ENCODE peak calls at places on chromosome 13, in six cellular contexts. G, S, A, O, L and P are unnamed samples.

GRCh38 chr13:78431328-78431727 is 172.0 kb downstream of the POU4F1 start:
- DNase-seq in G (no peak), S (no peak), A (no peak), O (no peak), L (no peak), P (no peak)

GRCh38 chr13:98368019-98368418 is 190.9 kb upstream of the RNF113B start:
- DNase-seq in G (no peak), S (peak; percentile 84), A (no peak), O (no peak), L (peak; percentile 93), P (no peak)

GRCh38 chr13:112772929-112773328 is 83.1 kb downstream of the ATP11A start:
- DNase-seq in G (no peak), S (no peak), A (no peak), O (no peak), L (no peak), P (no peak)

GRCh38 chr13:30038884-30039283 is 188.5 kb upstream of the UBL3 start:
- DNase-seq in G (no peak), S (peak; percentile 60), A (peak; percentile 58), O (no peak), L (no peak), P (no peak)

GRCh38 chr13:95481051-95481775 is 71.3 kb upstream of the CLDN10 start:
- DNase-seq in G (no peak), S (peak; percentile 18), A (no peak), O (no peak), L (no peak), P (no peak)

GRCh38 chr13:42574435-42575311 is 721 bp downstream of the TNFSF11 start:
- DNase-seq in G (peak; percentile 43), S (no peak), A (peak; percentile 13), O (no peak), L (peak; percentile 14), P (no peak)

GRCh38 chr13:108957369-108958012 is 328.1 kb downstream of the MYO16 start:
- DNase-seq in G (no peak), S (peak; percentile 85), A (peak; percentile 60), O (peak; percentile 94), L (peak; percentile 63), P (no peak)

GRCh38 chr13:47168086-47168485 is 271.2 kb upstream of the HTR2A start:
- DNase-seq in G (no peak), S (peak; percentile 92), A (no peak), O (no peak), L (peak; percentile 61), P (no peak)

GRCh38 chr13:49214917-49215376 is 5.2 kb upstream of the MLNR start:
- DNase-seq in G (peak; percentile 76), S (peak; percentile 6), A (peak; percentile 60), O (peak; percentile 6), L (no peak), P (no peak)

GRCh38 chr13:33493672-33494365 is 208.3 kb upstream of the STARD13 start:
- DNase-seq in G (no peak), S (no peak), A (no peak), O (no peak), L (no peak), P (no peak)

GRCh38 chr13:35518337-35518736 is 41.8 kb upstream of the MAB21L1 start:
- DNase-seq in G (no peak), S (no peak), A (no peak), O (no peak), L (no peak), P (no peak)

GRCh38 chr13:44541601-44542000 is 34.5 kb downstream of the TSC22D1 start:
- DNase-seq in G (no peak), S (no peak), A (peak; percentile 18), O (no peak), L (no peak), P (no peak)

GRCh38 chr13:63307239-63307638 is 1891.6 kb upstream of the PCDH20 start:
- DNase-seq in G (no peak), S (no peak), A (no peak), O (no peak), L (no peak), P (no peak)

GRCh38 chr13:85693889-85694511 is 105.2 kb downstream of the SLITRK6 start:
- DNase-seq in G (no peak), S (peak; percentile 44), A (peak; percentile 34), O (no peak), L (peak; percentile 67), P (no peak)

GRCh38 chr13:41263261-41263971 is at the start of gene MTRF1:
- DNase-seq in G (peak; percentile 78), S (peak; percentile 69), A (peak; percentile 87), O (peak; percentile 70), L (peak; percentile 82), P (peak; percentile 55)

GRCh38 chr13:25018729-25019115 is 77.2 kb upstream of the PABPC3 start:
- DNase-seq in G (peak; percentile 53), S (no peak), A (no peak), O (no peak), L (no peak), P (no peak)

GRCh38 chr13:34164585-34164984 is 346.6 kb downstream of the RFC3 start:
- DNase-seq in G (no peak), S (no peak), A (no peak), O (peak; percentile 70), L (no peak), P (peak; percentile 26)

GRCh38 chr13:80463673-80464352 is 122.9 kb upstream of the SPRY2 start:
- DNase-seq in G (no peak), S (no peak), A (no peak), O (no peak), L (no peak), P (no peak)

GRCh38 chr13:108919036-108919907 is 289.9 kb downstream of the MYO16 start:
- DNase-seq in G (no peak), S (peak; percentile 26), A (no peak), O (peak; percentile 68), L (peak; percentile 26), P (no peak)

GRCh38 chr13:21611385-21611784 is 7.4 kb upstream of the MICU2 start:
- DNase-seq in G (no peak), S (no peak), A (no peak), O (no peak), L (no peak), P (no peak)

GRCh38 chr13:21606781-21607180 is 2.8 kb upstream of the MICU2 start:
- DNase-seq in G (no peak), S (no peak), A (no peak), O (no peak), L (no peak), P (no peak)

GRCh38 chr13:21610687-21611086 is 6.7 kb upstream of the MICU2 start:
- DNase-seq in G (no peak), S (no peak), A (no peak), O (no peak), L (no peak), P (no peak)

GRCh38 chr13:21606251-21606650 is 2.3 kb upstream of the MICU2 start:
- DNase-seq in G (no peak), S (no peak), A (no peak), O (no peak), L (no peak), P (no peak)

GRCh38 chr13:21608961-21609360 is 5.0 kb upstream of the MICU2 start:
- DNase-seq in G (no peak), S (no peak), A (no peak), O (no peak), L (no peak), P (no peak)
- H3K4ac ChIP-seq in G (no peak overlapping the region), S (no peak overlapping the region), A (no peak overlapping the region), O (no peak overlapping the region), L (no peak overlapping the region), P (no peak overlapping the region)

DNA sequence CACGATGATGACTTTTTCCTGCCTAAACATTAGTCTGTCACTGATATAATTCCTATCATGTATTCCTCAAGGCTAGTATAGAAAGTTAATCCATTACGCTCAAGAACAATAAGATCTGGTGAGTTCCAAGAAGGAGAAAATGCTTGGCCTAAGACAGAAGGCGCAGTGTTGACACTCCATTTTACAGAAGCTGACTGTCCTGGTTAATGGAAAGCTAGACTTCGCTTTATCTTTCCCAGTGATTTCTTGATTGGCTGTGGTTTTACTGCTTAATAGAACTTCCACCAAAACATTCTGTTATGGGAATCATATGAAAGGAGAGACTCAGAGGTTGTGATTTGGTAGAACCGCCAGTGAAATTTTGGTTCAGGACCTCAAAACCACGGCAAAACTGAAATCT is 1.9 kb upstream of the SMAD9 start:
- DNase-seq in G (no peak), S (no peak), A (no peak), O (no peak), L (no peak), P (no peak)
- H3K4ac ChIP-seq in G (no peak overlapping the region), S (no peak overlapping the region), A (no peak overlapping the region), O (no peak overlapping the region), L (no peak overlapping the region), P (no peak overlapping the region)

GRCh38 chr13:93876236-93876635 is 603.2 kb downstream of the DCT start:
- DNase-seq in G (no peak), S (no peak), A (no peak), O (no peak), L (no peak), P (no peak)

GRCh38 chr13:93872948-93873347 is 606.5 kb downstream of the DCT start:
- DNase-seq in G (no peak), S (no peak), A (no peak), O (no peak), L (peak; percentile 40), P (no peak)

GRCh38 chr13:93878675-93879074 is 600.8 kb downstream of the DCT start:
- DNase-seq in G (no peak), S (no peak), A (no peak), O (no peak), L (no peak), P (no peak)

GRCh38 chr13:93872376-93872775 is 607.1 kb downstream of the DCT start:
- DNase-seq in G (no peak), S (no peak), A (peak; percentile 11), O (no peak), L (peak; percentile 28), P (no peak)

DNA sequence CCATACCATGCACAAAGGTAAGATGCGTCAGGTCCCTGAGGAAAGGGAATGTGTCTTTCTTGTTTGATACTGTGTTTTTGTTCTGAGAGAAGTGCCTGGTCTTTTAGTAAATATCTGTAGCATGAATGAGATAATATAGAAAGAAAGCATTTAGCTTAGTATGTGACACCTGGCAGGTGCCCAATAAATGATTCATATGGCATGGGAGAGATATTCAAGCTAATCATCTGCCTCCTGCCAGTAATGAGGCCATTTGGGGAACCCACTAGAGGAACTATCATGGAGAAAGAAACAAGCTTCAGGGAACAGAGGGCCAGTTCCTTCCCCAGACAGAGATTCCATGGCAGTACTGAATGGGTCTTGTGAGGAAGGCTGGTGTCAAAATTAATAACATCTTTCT is 604.0 kb downstream of the DCT start:
- DNase-seq in G (no peak), S (peak; percentile 82), A (no peak), O (no peak), L (no peak), P (no peak)
- H3K4ac ChIP-seq in G (no peak overlapping the region), S (no peak overlapping the region), A (no peak overlapping the region), O (no peak overlapping the region), L (no peak overlapping the region), P (no peak overlapping the region)

GRCh38 chr13:77339408-77339807 is 12.5 kb upstream of the MYCBP2 start:
- DNase-seq in G (no peak), S (no peak), A (no peak), O (no peak), L (no peak), P (no peak)

GRCh38 chr13:77337159-77337558 is 10.3 kb upstream of the MYCBP2 start:
- DNase-seq in G (no peak), S (no peak), A (no peak), O (peak; percentile 32), L (no peak), P (no peak)

GRCh38 chr13:77343841-77344240 is 16.9 kb upstream of the MYCBP2 start:
- DNase-seq in G (no peak), S (no peak), A (no peak), O (no peak), L (no peak), P (no peak)

GRCh38 chr13:77338329-77338728 is 11.4 kb upstream of the MYCBP2 start:
- DNase-seq in G (no peak), S (no peak), A (no peak), O (no peak), L (no peak), P (no peak)

GRCh38 chr13:77338961-77339401 is 12.1 kb upstream of the MYCBP2 start:
- DNase-seq in G (no peak), S (no peak), A (no peak), O (no peak), L (no peak), P (no peak)
- H3K4ac ChIP-seq in G (no peak overlapping the region), S (no peak overlapping the region), A (no peak overlapping the region), O (no peak overlapping the region), L (no peak overlapping the region), P (no peak overlapping the region)